ENCODE peak calls at places on chromosomes 16 and 17, in ten cellular contexts. One of them, this sample, is unnamed.

GRCh38 chr16:68782198-68783174 is 45.4 kb downstream of the CDH1 start:
- DNase-seq in heart left ventricle: no peak
- DNase-seq in upper lobe of right lung: no peak
- DNase-seq in tibial artery: no peak
- DNase-seq in effector memory CD4-positive, alpha-beta T cell: no peak
- DNase-seq in aorta: no peak
- DNase-seq in uterus: no peak
- DNase-seq in spleen: no peak
- DNase-seq in CD4-positive, CD25-positive, alpha-beta regulatory T cell: no peak
- DNase-seq in ovary: no peak
- DNase-seq in this sample: no peak

GRCh38 chr16:78659216-78659615 is 559.8 kb downstream of the WWOX start:
- DNase-seq in CD4-positive, CD25-positive, alpha-beta regulatory T cell: no peak
- DNase-seq in upper lobe of right lung: no peak
- DNase-seq in uterus: no peak
- DNase-seq in spleen: no peak
- DNase-seq in effector memory CD4-positive, alpha-beta T cell: no peak
- DNase-seq in aorta: no peak
- DNase-seq in tibial artery: no peak
- DNase-seq in heart left ventricle: peak; percentile 24
- DNase-seq in ovary: no peak
- DNase-seq in this sample: no peak

GRCh38 chr16:47129755-47130435 is 13.8 kb downstream of the NETO2 start:
- DNase-seq in CD4-positive, CD25-positive, alpha-beta regulatory T cell: no peak
- DNase-seq in effector memory CD4-positive, alpha-beta T cell: no peak
- DNase-seq in aorta: no peak
- DNase-seq in tibial artery: no peak
- DNase-seq in heart left ventricle: no peak
- DNase-seq in uterus: no peak
- DNase-seq in upper lobe of right lung: no peak
- DNase-seq in ovary: no peak
- DNase-seq in spleen: no peak
- DNase-seq in this sample: no peak

GRCh38 chr17:40541060-40541872 is 24.0 kb downstream of the CCR7 start:
- DNase-seq in CD4-positive, CD25-positive, alpha-beta regulatory T cell: peak; percentile 65
- DNase-seq in upper lobe of right lung: peak; percentile 68
- DNase-seq in effector memory CD4-positive, alpha-beta T cell: peak; percentile 71
- DNase-seq in aorta: peak; percentile 71
- DNase-seq in ovary: peak; percentile 62
- DNase-seq in uterus: peak; percentile 20
- DNase-seq in tibial artery: no peak
- DNase-seq in heart left ventricle: no peak
- DNase-seq in spleen: peak; percentile 83
- DNase-seq in this sample: peak; percentile 74

GRCh38 chr16:24156777-24157176 is 99.4 kb upstream of the CACNG3 start:
- DNase-seq in heart left ventricle: no peak
- DNase-seq in ovary: no peak
- DNase-seq in tibial artery: no peak
- DNase-seq in uterus: no peak
- DNase-seq in CD4-positive, CD25-positive, alpha-beta regulatory T cell: no peak
- DNase-seq in effector memory CD4-positive, alpha-beta T cell: no peak
- DNase-seq in spleen: no peak
- DNase-seq in aorta: no peak
- DNase-seq in upper lobe of right lung: no peak
- DNase-seq in this sample: no peak

GRCh38 chr17:68592667-68593330 is 8.4 kb downstream of the FAM20A start:
- DNase-seq in effector memory CD4-positive, alpha-beta T cell: no peak
- DNase-seq in spleen: no peak
- DNase-seq in tibial artery: no peak
- DNase-seq in aorta: no peak
- DNase-seq in uterus: peak; percentile 41
- DNase-seq in upper lobe of right lung: no peak
- DNase-seq in heart left ventricle: no peak
- DNase-seq in CD4-positive, CD25-positive, alpha-beta regulatory T cell: no peak
- DNase-seq in ovary: no peak
- DNase-seq in this sample: no peak

GRCh38 chr17:4249452-4250029 is 14.2 kb downstream of the ANKFY1 start:
- DNase-seq in heart left ventricle: no peak
- DNase-seq in tibial artery: no peak
- DNase-seq in uterus: no peak
- DNase-seq in ovary: no peak
- DNase-seq in spleen: no peak
- DNase-seq in aorta: no peak
- DNase-seq in effector memory CD4-positive, alpha-beta T cell: no peak
- DNase-seq in CD4-positive, CD25-positive, alpha-beta regulatory T cell: peak; percentile 17
- DNase-seq in upper lobe of right lung: no peak
- DNase-seq in this sample: peak; percentile 38

GRCh38 chr17:76088868-76089576 is 10.0 kb downstream of the ZACN start:
- DNase-seq in effector memory CD4-positive, alpha-beta T cell: no peak
- DNase-seq in tibial artery: no peak
- DNase-seq in heart left ventricle: no peak
- DNase-seq in aorta: peak; percentile 67
- DNase-seq in spleen: peak; percentile 66
- DNase-seq in upper lobe of right lung: no peak
- DNase-seq in CD4-positive, CD25-positive, alpha-beta regulatory T cell: no peak
- DNase-seq in uterus: no peak
- DNase-seq in ovary: no peak
- DNase-seq in this sample: no peak

GRCh38 chr17:72118588-72119279 is 2.1 kb upstream of the SOX9 start:
- DNase-seq in upper lobe of right lung: no peak
- DNase-seq in heart left ventricle: peak; percentile 70
- DNase-seq in ovary: no peak
- DNase-seq in CD4-positive, CD25-positive, alpha-beta regulatory T cell: no peak
- DNase-seq in tibial artery: peak; percentile 43
- DNase-seq in effector memory CD4-positive, alpha-beta T cell: no peak
- DNase-seq in uterus: peak; percentile 35
- DNase-seq in aorta: no peak
- DNase-seq in spleen: no peak
- DNase-seq in this sample: peak; percentile 84

GRCh38 chr17:32525116-32525515 is 38.3 kb downstream of the CDK5R1 start:
- DNase-seq in uterus: no peak
- DNase-seq in heart left ventricle: no peak
- DNase-seq in tibial artery: no peak
- DNase-seq in effector memory CD4-positive, alpha-beta T cell: no peak
- DNase-seq in CD4-positive, CD25-positive, alpha-beta regulatory T cell: no peak
- DNase-seq in spleen: no peak
- DNase-seq in ovary: no peak
- DNase-seq in aorta: no peak
- DNase-seq in upper lobe of right lung: no peak
- DNase-seq in this sample: no peak

GRCh38 chr17:50273654-50274040 is 619 bp upstream of the TMEM92 start:
- DNase-seq in spleen: peak; percentile 70
- DNase-seq in CD4-positive, CD25-positive, alpha-beta regulatory T cell: no peak
- DNase-seq in tibial artery: no peak
- DNase-seq in aorta: no peak
- DNase-seq in uterus: peak; percentile 21
- DNase-seq in effector memory CD4-positive, alpha-beta T cell: no peak
- DNase-seq in heart left ventricle: no peak
- DNase-seq in upper lobe of right lung: peak; percentile 41
- DNase-seq in ovary: no peak
- DNase-seq in this sample: no peak

GRCh38 chr17:74429604-74430384 is 2.1 kb upstream of the GPRC5C start:
- DNase-seq in spleen: no peak
- DNase-seq in CD4-positive, CD25-positive, alpha-beta regulatory T cell: no peak
- DNase-seq in heart left ventricle: peak; percentile 43
- DNase-seq in aorta: no peak
- DNase-seq in tibial artery: no peak
- DNase-seq in uterus: no peak
- DNase-seq in ovary: peak; percentile 47
- DNase-seq in upper lobe of right lung: peak; percentile 82
- DNase-seq in effector memory CD4-positive, alpha-beta T cell: no peak
- DNase-seq in this sample: peak; percentile 69

GRCh38 chr17:80924807-80925610 is 66.6 kb upstream of the CHMP6 start:
- DNase-seq in upper lobe of right lung: peak; percentile 60
- DNase-seq in heart left ventricle: no peak
- DNase-seq in ovary: no peak
- DNase-seq in spleen: peak; percentile 67
- DNase-seq in tibial artery: no peak
- DNase-seq in aorta: peak; percentile 70
- DNase-seq in effector memory CD4-positive, alpha-beta T cell: no peak
- DNase-seq in uterus: no peak
- DNase-seq in CD4-positive, CD25-positive, alpha-beta regulatory T cell: no peak
- DNase-seq in this sample: no peak

DNA sequence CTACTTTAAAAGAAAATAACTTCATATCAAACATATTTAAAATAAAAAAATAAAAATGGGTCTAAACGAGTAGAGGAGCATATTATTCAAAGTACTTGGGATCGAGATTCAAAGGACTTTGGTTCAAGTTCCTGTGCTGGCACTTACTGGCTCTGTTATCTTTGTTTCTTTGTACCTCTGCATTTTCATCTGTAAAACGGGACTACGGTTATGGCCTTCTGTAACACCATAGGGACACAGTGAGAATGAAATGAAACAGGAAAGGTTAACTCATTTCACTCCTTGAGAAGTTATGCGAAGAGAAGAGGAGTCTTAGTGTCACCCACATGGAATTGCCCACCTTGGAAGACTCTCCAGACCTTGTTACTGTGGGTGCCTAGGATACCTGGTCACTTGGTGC is 379.1 kb upstream of the CCL2 start:
- DNase-seq in ovary: no peak
- DNase-seq in tibial artery: no peak
- DNase-seq in upper lobe of right lung: no peak
- DNase-seq in aorta: no peak
- DNase-seq in effector memory CD4-positive, alpha-beta T cell: no peak
- DNase-seq in uterus: no peak
- DNase-seq in spleen: no peak
- DNase-seq in CD4-positive, CD25-positive, alpha-beta regulatory T cell: no peak
- DNase-seq in heart left ventricle: no peak
- DNase-seq in this sample: no peak
- H3K27ac ChIP-seq in ovary: no peak overlapping the region
- H3K27ac ChIP-seq in tibial artery: no peak overlapping the region
- H3K27ac ChIP-seq in upper lobe of right lung: no peak overlapping the region
- H3K27ac ChIP-seq in aorta: no peak overlapping the region
- H3K27ac ChIP-seq in effector memory CD4-positive, alpha-beta T cell: no peak overlapping the region
- H3K27ac ChIP-seq in uterus: no peak overlapping the region
- H3K27ac ChIP-seq in spleen: no peak overlapping the region
- H3K27ac ChIP-seq in CD4-positive, CD25-positive, alpha-beta regulatory T cell: no peak overlapping the region
- H3K27ac ChIP-seq in heart left ventricle: no peak overlapping the region
- H3K27ac ChIP-seq in this sample: no peak overlapping the region

GRCh38 chr17:30796016-30796415 is 28.5 kb downstream of the CRLF3 start:
- DNase-seq in ovary: no peak
- DNase-seq in CD4-positive, CD25-positive, alpha-beta regulatory T cell: no peak
- DNase-seq in tibial artery: no peak
- DNase-seq in heart left ventricle: no peak
- DNase-seq in upper lobe of right lung: no peak
- DNase-seq in spleen: no peak
- DNase-seq in uterus: no peak
- DNase-seq in effector memory CD4-positive, alpha-beta T cell: no peak
- DNase-seq in aorta: no peak
- DNase-seq in this sample: no peak

GRCh38 chr17:30790279-30790678 is 34.2 kb downstream of the CRLF3 start:
- DNase-seq in heart left ventricle: no peak
- DNase-seq in CD4-positive, CD25-positive, alpha-beta regulatory T cell: peak; percentile 20
- DNase-seq in ovary: no peak
- DNase-seq in aorta: no peak
- DNase-seq in effector memory CD4-positive, alpha-beta T cell: no peak
- DNase-seq in tibial artery: no peak
- DNase-seq in spleen: no peak
- DNase-seq in uterus: no peak
- DNase-seq in upper lobe of right lung: no peak
- DNase-seq in this sample: no peak

GRCh38 chr17:30788918-30789317 is 35.6 kb downstream of the CRLF3 start:
- DNase-seq in ovary: no peak
- DNase-seq in uterus: no peak
- DNase-seq in effector memory CD4-positive, alpha-beta T cell: no peak
- DNase-seq in upper lobe of right lung: no peak
- DNase-seq in spleen: no peak
- DNase-seq in tibial artery: no peak
- DNase-seq in CD4-positive, CD25-positive, alpha-beta regulatory T cell: no peak
- DNase-seq in heart left ventricle: no peak
- DNase-seq in aorta: no peak
- DNase-seq in this sample: no peak

GRCh38 chr17:30793282-30793977 is 31.1 kb downstream of the CRLF3 start:
- DNase-seq in tibial artery: no peak
- DNase-seq in heart left ventricle: no peak
- DNase-seq in ovary: no peak
- DNase-seq in spleen: no peak
- DNase-seq in upper lobe of right lung: no peak
- DNase-seq in effector memory CD4-positive, alpha-beta T cell: no peak
- DNase-seq in CD4-positive, CD25-positive, alpha-beta regulatory T cell: no peak
- DNase-seq in aorta: no peak
- DNase-seq in uterus: no peak
- DNase-seq in this sample: no peak
- H3K36me3 ChIP-seq in tibial artery: peaks cover 59% of the 10 kb centered on the region
- H3K36me3 ChIP-seq in heart left ventricle: peaks cover 4% of the 10 kb centered on the region
- H3K36me3 ChIP-seq in ovary: no peaks in the 10 kb centered on the region
- H3K36me3 ChIP-seq in spleen: peaks cover 68% of the 10 kb centered on the region
- H3K36me3 ChIP-seq in upper lobe of right lung: peaks cover 88% of the 10 kb centered on the region
- H3K36me3 ChIP-seq in effector memory CD4-positive, alpha-beta T cell: peaks cover 63% of the 10 kb centered on the region
- H3K36me3 ChIP-seq in CD4-positive, CD25-positive, alpha-beta regulatory T cell: peaks cover 81% of the 10 kb centered on the region
- H3K36me3 ChIP-seq in aorta: peaks cover 1% of the 10 kb centered on the region
- H3K36me3 ChIP-seq in uterus: no peaks in the 10 kb centered on the region
- H3K36me3 ChIP-seq in this sample: peaks cover 7% of the 10 kb centered on the region

GRCh38 chr16:16076400-16076901 is 127.0 kb downstream of the ABCC1 start:
- DNase-seq in tibial artery: no peak
- DNase-seq in ovary: no peak
- DNase-seq in aorta: no peak
- DNase-seq in spleen: no peak
- DNase-seq in uterus: no peak
- DNase-seq in effector memory CD4-positive, alpha-beta T cell: no peak
- DNase-seq in heart left ventricle: no peak
- DNase-seq in upper lobe of right lung: no peak
- DNase-seq in CD4-positive, CD25-positive, alpha-beta regulatory T cell: no peak
- DNase-seq in this sample: no peak
- H3K4me1 ChIP-seq in tibial artery: peaks cover 32% of the 10 kb centered on the region
- H3K4me1 ChIP-seq in ovary: peaks cover 8% of the 10 kb centered on the region
- H3K4me1 ChIP-seq in aorta: peaks cover 3% of the 10 kb centered on the region
- H3K4me1 ChIP-seq in spleen: peaks cover 50% of the 10 kb centered on the region
- H3K4me1 ChIP-seq in uterus: peaks cover 4% of the 10 kb centered on the region
- H3K4me1 ChIP-seq in effector memory CD4-positive, alpha-beta T cell: no peaks in the 10 kb centered on the region
- H3K4me1 ChIP-seq in heart left ventricle: peaks cover 28% of the 10 kb centered on the region
- H3K4me1 ChIP-seq in upper lobe of right lung: peaks cover 21% of the 10 kb centered on the region
- H3K4me1 ChIP-seq in CD4-positive, CD25-positive, alpha-beta regulatory T cell: no peaks in the 10 kb centered on the region
- H3K4me1 ChIP-seq in this sample: no peaks in the 10 kb centered on the region

DNA sequence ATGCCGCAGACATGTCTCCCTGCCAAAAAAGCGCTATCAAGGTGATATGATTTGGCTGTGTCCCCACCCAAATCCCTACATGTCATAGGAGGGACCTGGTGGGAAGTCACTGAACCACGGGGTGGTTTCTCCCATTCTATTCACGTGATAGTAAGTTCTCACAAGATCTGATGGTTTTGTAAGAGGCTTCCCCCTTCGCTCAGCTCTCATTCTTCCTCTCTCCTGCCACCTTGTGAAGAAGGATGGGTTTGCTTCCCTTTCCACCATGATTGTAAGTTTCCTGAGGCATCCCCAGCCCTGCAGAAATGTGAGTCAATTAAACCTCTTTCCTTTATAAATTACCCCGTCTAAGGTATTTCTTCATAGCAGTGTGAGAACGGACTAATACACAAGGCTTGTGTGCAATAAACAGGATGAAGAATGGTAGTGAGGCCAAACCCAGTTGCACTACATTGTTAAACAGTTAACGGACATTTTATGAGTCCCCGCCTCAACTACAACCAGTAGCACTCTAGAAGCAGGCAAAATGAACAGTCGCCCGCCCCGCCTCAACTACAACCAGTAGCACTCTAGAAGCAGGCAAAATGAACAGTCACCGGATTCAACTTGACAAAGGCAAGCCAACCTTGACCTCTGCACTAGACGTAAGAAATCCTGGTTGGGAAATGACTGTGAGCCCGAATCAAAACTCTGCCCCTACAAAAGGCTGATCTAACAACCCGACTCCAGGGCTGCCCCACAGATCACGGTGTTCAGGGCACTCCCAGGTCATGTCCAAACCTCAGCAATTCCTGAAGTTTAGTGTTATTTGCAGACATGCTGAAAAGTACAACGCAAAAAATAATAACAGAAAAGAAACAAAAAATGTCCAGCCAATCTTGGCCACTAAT is 26.3 kb downstream of the VPS53 start:
- DNase-seq in ovary: no peak
- DNase-seq in spleen: no peak
- DNase-seq in tibial artery: no peak
- DNase-seq in effector memory CD4-positive, alpha-beta T cell: no peak
- DNase-seq in aorta: no peak
- DNase-seq in uterus: no peak
- DNase-seq in CD4-positive, CD25-positive, alpha-beta regulatory T cell: peak; percentile 12
- DNase-seq in upper lobe of right lung: no peak
- DNase-seq in heart left ventricle: no peak
- DNase-seq in this sample: no peak
- H3K27ac ChIP-seq in ovary: no peak overlapping the region
- H3K27ac ChIP-seq in spleen: peak overlapping the region; percentile 8
- H3K27ac ChIP-seq in tibial artery: no peak overlapping the region
- H3K27ac ChIP-seq in effector memory CD4-positive, alpha-beta T cell: no peak overlapping the region
- H3K27ac ChIP-seq in aorta: no peak overlapping the region
- H3K27ac ChIP-seq in uterus: no peak overlapping the region
- H3K27ac ChIP-seq in CD4-positive, CD25-positive, alpha-beta regulatory T cell: no peak overlapping the region
- H3K27ac ChIP-seq in upper lobe of right lung: no peak overlapping the region
- H3K27ac ChIP-seq in heart left ventricle: no peak overlapping the region
- H3K27ac ChIP-seq in this sample: no peak overlapping the region